ENCODE peak calls at places on chromosomes 1 and 21, in nine cellular contexts. A is AG04450; X is CD8-positive, alpha-beta memory T cell; O is kidney; G is aorta; E is tibial artery; M is transverse colon; H is A549; K is HCT116. F is an unnamed sample. For H3K9me3, the result is how much of the 10 kb centered on the place peaks cover.

GRCh38 chr1:211695135-211695816 is 19.9 kb upstream of the NEK2 start:
- DNase-seq in G (no peak), E (no peak), O (no peak), M (no peak), H (no peak), X (no peak), A (no peak), K (no peak), F (no peak)

GRCh38 chr1:71638081-71638766 is 557.4 kb upstream of the ZRANB2 start:
- DNase-seq in E (no peak), K (no peak), A (peak), G (no peak), O (no peak), X (no peak), H (no peak), M (no peak), F (no peak)

GRCh38 chr1:167533851-167534300 is 15.5 kb upstream of the CD247 start:
- DNase-seq in X (peak), G (peak), E (no peak), M (peak), H (peak), A (peak), K (peak), O (no peak), F (peak)

GRCh38 chr1:43420874-43421273 is 31.2 kb downstream of the SZT2 start:
- DNase-seq in O (no peak), H (no peak), A (no peak), X (no peak), E (peak), G (peak), M (no peak), K (no peak), F (no peak)

GRCh38 chr1:85581138-85581801 is 709 bp downstream of the CCN1 start:
- DNase-seq in E (peak), K (no peak), X (no peak), H (peak), A (peak), O (peak), G (peak), M (peak), F (peak)

GRCh38 chr1:10082785-10083479 is 50.2 kb downstream of the UBE4B start:
- DNase-seq in X (no peak), E (no peak), M (no peak), O (no peak), G (no peak), H (no peak), K (no peak), A (no peak), F (no peak)

GRCh38 chr1:1535298-1535988 is 5.0 kb downstream of the TMEM240 start:
- DNase-seq in O (no peak), E (no peak), A (no peak), M (no peak), K (no peak), X (no peak), G (no peak), H (no peak), F (no peak)

GRCh38 chr1:54118704-54119103 is 34.1 kb downstream of the CDCP2 start:
- DNase-seq in M (no peak), H (peak), X (no peak), G (no peak), O (no peak), K (no peak), E (no peak), A (no peak), F (peak)

GRCh38 chr1:25820247-25821111 is 725 bp downstream of the MTFR1L start:
- DNase-seq in O (peak), E (peak), K (no peak), H (peak), M (peak), G (no peak), A (no peak), X (peak), F (peak)

GRCh38 chr1:248688527-248689298 is 13.9 kb downstream of the OR14I1 start:
- DNase-seq in E (no peak), X (no peak), M (no peak), A (no peak), O (no peak), K (no peak), G (no peak), H (no peak), F (no peak)

GRCh38 chr1:248681651-248682050 is 20.9 kb downstream of the OR14I1 start:
- DNase-seq in X (no peak), G (no peak), E (no peak), M (no peak), O (no peak), K (no peak), A (no peak), H (no peak), F (no peak)

GRCh38 chr1:248691567-248692155 is 10.9 kb downstream of the OR14I1 start:
- DNase-seq in X (no peak), O (peak), M (no peak), H (no peak), G (no peak), A (no peak), E (no peak), K (no peak), F (no peak)

GRCh38 chr1:248686815-248687214 is 15.8 kb downstream of the OR14I1 start:
- DNase-seq in M (peak), K (no peak), G (no peak), X (peak), O (no peak), A (no peak), E (no peak), H (peak), F (no peak)
- H3K9me3 ChIP-seq in M (under half), K (under half), G (under half), X (under half), O (under half), A (under half), E (under half), H (under half), F (under half)

DNA sequence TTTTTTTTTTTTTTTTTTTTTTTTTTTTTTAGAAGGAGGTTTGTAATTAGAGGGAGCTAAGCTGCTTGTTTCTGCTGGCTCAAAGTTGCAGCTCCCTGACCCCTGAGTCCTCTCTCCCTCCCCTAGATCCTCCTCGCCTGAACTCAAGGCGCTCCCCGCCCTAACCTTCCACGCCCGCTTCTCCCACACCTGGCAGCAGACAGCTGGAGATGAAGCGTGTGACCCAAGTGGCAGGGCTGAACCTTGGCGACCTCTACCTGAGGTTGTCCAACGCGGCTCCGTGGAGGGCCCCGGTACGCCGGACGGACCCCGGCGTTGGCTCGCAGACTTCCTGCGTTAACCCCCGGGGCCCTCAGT is 795 bp downstream of the NGF start:
- DNase-seq in H (no peak), K (no peak), A (no peak), M (no peak), G (no peak), E (no peak), O (peak), X (no peak), F (no peak)
- H3K27ac ChIP-seq in H (peak), K (no peak), A (no peak), M (peak), G (no peak), E (peak), O (no peak), X (no peak), F (no peak)

GRCh38 chr1:246978281-246978680 is 29.6 kb downstream of the ZNF695 start:
- DNase-seq in E (no peak), X (no peak), H (no peak), A (no peak), O (no peak), K (no peak), G (no peak), M (no peak), F (no peak)
- H3K9me3 ChIP-seq in E (under half), X (under half), H (half or more), A (under half), O (under half), K (under half), G (under half), M (under half), F (under half)

GRCh38 chr21:32391755-32392154 is 1.1 kb downstream of the URB1 start:
- DNase-seq in K (no peak), A (no peak), O (no peak), M (no peak), E (no peak), X (no peak), H (no peak), G (no peak), F (no peak)
- H3K27ac ChIP-seq in K (no peak), A (no peak), O (no peak), M (no peak), E (no peak), X (no peak), H (peak), G (no peak), F (no peak)

GRCh38 chr21:25506887-25507286 is 100.4 kb downstream of the MRPL39 start:
- DNase-seq in G (no peak), O (no peak), M (no peak), K (no peak), X (no peak), A (peak), H (peak), E (no peak), F (no peak)

GRCh38 chr21:25512095-25513086 is 94.9 kb downstream of the MRPL39 start:
- DNase-seq in X (no peak), G (no peak), E (no peak), M (no peak), H (no peak), O (no peak), A (no peak), K (no peak), F (peak)

GRCh38 chr21:25508364-25508763 is 98.9 kb downstream of the MRPL39 start:
- DNase-seq in O (no peak), K (no peak), A (no peak), M (no peak), H (no peak), G (no peak), E (no peak), X (no peak), F (no peak)

GRCh38 chr21:25507522-25507921 is 99.8 kb downstream of the MRPL39 start:
- DNase-seq in K (no peak), O (no peak), M (no peak), X (no peak), A (no peak), H (peak), E (no peak), G (no peak), F (no peak)

GRCh38 chr21:25509862-25510261 is 97.4 kb downstream of the MRPL39 start:
- DNase-seq in M (no peak), A (no peak), E (no peak), X (no peak), G (no peak), H (no peak), K (no peak), O (no peak), F (no peak)
- H3K9me3 ChIP-seq in M (under half), A (under half), E (under half), X (under half), G (under half), H (under half), K (under half), O (under half), F (under half)

GRCh38 chr1:65590279-65590678 is 169.8 kb downstream of the LEPR start:
- DNase-seq in M (no peak), A (no peak), K (no peak), O (no peak), G (no peak), E (no peak), H (no peak), X (no peak), F (no peak)

GRCh38 chr1:65596768-65597167 is 176.3 kb downstream of the LEPR start:
- DNase-seq in K (no peak), A (no peak), G (no peak), O (no peak), E (no peak), H (no peak), X (no peak), M (no peak), F (no peak)

GRCh38 chr1:65593516-65593915 is 173.0 kb downstream of the LEPR start:
- DNase-seq in A (no peak), O (no peak), G (no peak), X (no peak), K (no peak), M (no peak), E (no peak), H (no peak), F (no peak)

GRCh38 chr1:65595724-65596123 is 175.3 kb downstream of the LEPR start:
- DNase-seq in M (no peak), K (no peak), H (no peak), X (no peak), G (no peak), O (no peak), A (no peak), E (no peak), F (no peak)
- H3K27ac ChIP-seq in M (no peak), K (no peak), H (no peak), X (no peak), G (no peak), O (no peak), A (no peak), E (no peak), F (no peak)

GRCh38 chr1:143667730-143668129 is 304.1 kb downstream of the FAM72C start:
- DNase-seq in O (no peak), G (no peak), X (no peak), E (no peak), K (no peak), H (no peak), A (no peak), M (no peak), F (no peak)
- H3K9me3 ChIP-seq in O (under half), G (under half), X (under half), E (under half), K (under half), H (under half), A (under half), M (under half), F (under half)

GRCh38 chr1:160638540-160638857 is 8.3 kb downstream of the SLAMF1 start:
- DNase-seq in G (no peak), M (no peak), H (no peak), E (no peak), K (no peak), X (no peak), A (no peak), O (no peak), F (no peak)

GRCh38 chr1:160637821-160638539 is 8.9 kb downstream of the SLAMF1 start:
- DNase-seq in A (no peak), K (no peak), H (no peak), M (no peak), O (no peak), G (no peak), E (no peak), X (peak), F (no peak)

GRCh38 chr1:160640359-160641123 is 6.3 kb downstream of the SLAMF1 start:
- DNase-seq in O (no peak), E (no peak), H (no peak), M (no peak), K (no peak), G (no peak), A (no peak), X (no peak), F (no peak)

GRCh38 chr1:160639652-160640051 is 7.2 kb downstream of the SLAMF1 start:
- DNase-seq in A (no peak), K (no peak), X (no peak), E (no peak), H (no peak), O (no peak), G (no peak), M (peak), F (no peak)

DNA sequence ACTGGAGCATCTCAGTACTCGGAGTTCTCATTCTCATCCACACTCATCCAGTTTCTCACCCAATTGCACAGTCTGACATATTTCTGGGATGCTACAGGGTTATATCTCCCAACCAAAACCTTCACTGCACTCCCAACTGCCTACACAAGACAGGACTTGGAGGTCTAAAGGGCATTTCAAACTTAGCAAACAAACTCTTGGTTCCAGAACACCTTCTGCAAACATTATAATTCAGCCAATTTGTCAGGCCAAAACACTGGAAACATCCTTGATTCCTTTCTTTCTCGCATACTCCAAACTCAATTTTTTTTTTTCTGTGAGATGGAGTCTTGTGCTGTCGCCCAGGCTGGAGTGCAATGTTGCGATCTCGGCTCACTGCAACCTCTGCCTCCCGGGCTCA is 7.9 kb downstream of the SLAMF1 start:
- DNase-seq in K (no peak), X (no peak), A (no peak), E (no peak), O (no peak), H (no peak), M (no peak), G (no peak), F (no peak)
- H3K27ac ChIP-seq in K (no peak), X (peak), A (no peak), E (no peak), O (no peak), H (no peak), M (peak), G (no peak), F (no peak)

F was measured in adrenal gland.